ENCODE peak calls at places on chromosome 20, in ten cellular contexts. One of them, this sample, is unnamed. For H3K4me1, the result is how much of the 10 kb centered on the place peaks cover.

GRCh38 chr20:19785173-19785799 is 27.2 kb downstream of the RIN2 start:
- DNase-seq in mammary epithelial cell: peak
- DNase-seq in neural progenitor cell: no peak
- DNase-seq in CD8-positive, alpha-beta T cell: no peak
- DNase-seq in mesendoderm: no peak
- DNase-seq in A549: peak
- DNase-seq in body of pancreas: no peak
- DNase-seq in lung: no peak
- DNase-seq in ovary: no peak
- DNase-seq in CD4-positive, alpha-beta memory T cell: no peak
- DNase-seq in this sample: no peak

GRCh38 chr20:10648651-10649050 is 25.1 kb downstream of the JAG1 start:
- DNase-seq in CD8-positive, alpha-beta T cell: no peak
- DNase-seq in mesendoderm: peak
- DNase-seq in body of pancreas: no peak
- DNase-seq in CD4-positive, alpha-beta memory T cell: no peak
- DNase-seq in neural progenitor cell: no peak
- DNase-seq in mammary epithelial cell: no peak
- DNase-seq in ovary: no peak
- DNase-seq in A549: no peak
- DNase-seq in lung: no peak
- DNase-seq in this sample: no peak

GRCh38 chr20:47211036-47211435 is 145.5 kb downstream of the ZMYND8 start:
- DNase-seq in ovary: no peak
- DNase-seq in neural progenitor cell: no peak
- DNase-seq in mesendoderm: no peak
- DNase-seq in lung: no peak
- DNase-seq in body of pancreas: no peak
- DNase-seq in mammary epithelial cell: no peak
- DNase-seq in CD4-positive, alpha-beta memory T cell: no peak
- DNase-seq in CD8-positive, alpha-beta T cell: no peak
- DNase-seq in A549: no peak
- DNase-seq in this sample: no peak

GRCh38 chr20:14234666-14235295 is 102.6 kb downstream of the FLRT3 start:
- DNase-seq in mammary epithelial cell: peak
- DNase-seq in lung: no peak
- DNase-seq in CD4-positive, alpha-beta memory T cell: no peak
- DNase-seq in CD8-positive, alpha-beta T cell: no peak
- DNase-seq in A549: peak
- DNase-seq in neural progenitor cell: no peak
- DNase-seq in mesendoderm: no peak
- DNase-seq in ovary: no peak
- DNase-seq in body of pancreas: no peak
- DNase-seq in this sample: no peak

GRCh38 chr20:57991211-57991841 is 237.1 kb downstream of the ANKRD60 start:
- DNase-seq in A549: peak
- DNase-seq in mesendoderm: peak
- DNase-seq in body of pancreas: no peak
- DNase-seq in ovary: no peak
- DNase-seq in CD4-positive, alpha-beta memory T cell: no peak
- DNase-seq in neural progenitor cell: no peak
- DNase-seq in lung: no peak
- DNase-seq in mammary epithelial cell: peak
- DNase-seq in CD8-positive, alpha-beta T cell: no peak
- DNase-seq in this sample: no peak

GRCh38 chr20:43459022-43459942 is 1.6 kb downstream of the SRSF6 start:
- DNase-seq in CD4-positive, alpha-beta memory T cell: peak
- DNase-seq in mesendoderm: peak
- DNase-seq in mammary epithelial cell: peak
- DNase-seq in body of pancreas: no peak
- DNase-seq in ovary: peak
- DNase-seq in lung: no peak
- DNase-seq in A549: peak
- DNase-seq in neural progenitor cell: peak
- DNase-seq in CD8-positive, alpha-beta T cell: no peak
- DNase-seq in this sample: no peak

GRCh38 chr20:20820104-20820503 is 107.7 kb upstream of the RALGAPA2 start:
- DNase-seq in mammary epithelial cell: no peak
- DNase-seq in CD4-positive, alpha-beta memory T cell: no peak
- DNase-seq in CD8-positive, alpha-beta T cell: no peak
- DNase-seq in ovary: no peak
- DNase-seq in neural progenitor cell: peak
- DNase-seq in lung: no peak
- DNase-seq in A549: peak
- DNase-seq in body of pancreas: peak
- DNase-seq in mesendoderm: peak
- DNase-seq in this sample: peak

GRCh38 chr20:12217382-12217781 is 299.7 kb downstream of the BTBD3 start:
- DNase-seq in ovary: no peak
- DNase-seq in neural progenitor cell: no peak
- DNase-seq in body of pancreas: no peak
- DNase-seq in CD4-positive, alpha-beta memory T cell: no peak
- DNase-seq in CD8-positive, alpha-beta T cell: no peak
- DNase-seq in mammary epithelial cell: no peak
- DNase-seq in lung: no peak
- DNase-seq in A549: no peak
- DNase-seq in mesendoderm: no peak
- DNase-seq in this sample: no peak

GRCh38 chr20:20318318-20319161 is 49.4 kb upstream of the INSM1 start:
- DNase-seq in neural progenitor cell: no peak
- DNase-seq in A549: no peak
- DNase-seq in CD4-positive, alpha-beta memory T cell: no peak
- DNase-seq in mammary epithelial cell: no peak
- DNase-seq in body of pancreas: no peak
- DNase-seq in mesendoderm: no peak
- DNase-seq in ovary: no peak
- DNase-seq in lung: no peak
- DNase-seq in CD8-positive, alpha-beta T cell: no peak
- DNase-seq in this sample: no peak

GRCh38 chr20:21020656-21021004 is 85.5 kb downstream of the LINC00237 start:
- DNase-seq in mammary epithelial cell: no peak
- DNase-seq in mesendoderm: no peak
- DNase-seq in ovary: peak
- DNase-seq in body of pancreas: no peak
- DNase-seq in neural progenitor cell: no peak
- DNase-seq in lung: no peak
- DNase-seq in CD4-positive, alpha-beta memory T cell: no peak
- DNase-seq in A549: no peak
- DNase-seq in CD8-positive, alpha-beta T cell: no peak
- DNase-seq in this sample: no peak

GRCh38 chr20:57567471-57568079 is 6.7 kb downstream of the PCK1 start:
- DNase-seq in mammary epithelial cell: no peak
- DNase-seq in A549: no peak
- DNase-seq in CD8-positive, alpha-beta T cell: no peak
- DNase-seq in CD4-positive, alpha-beta memory T cell: no peak
- DNase-seq in mesendoderm: no peak
- DNase-seq in lung: no peak
- DNase-seq in body of pancreas: no peak
- DNase-seq in ovary: no peak
- DNase-seq in neural progenitor cell: no peak
- DNase-seq in this sample: no peak

GRCh38 chr20:62899633-62900051 is 26.7 kb downstream of the DIDO1 start:
- DNase-seq in mammary epithelial cell: no peak
- DNase-seq in body of pancreas: no peak
- DNase-seq in lung: no peak
- DNase-seq in A549: no peak
- DNase-seq in ovary: peak
- DNase-seq in CD4-positive, alpha-beta memory T cell: no peak
- DNase-seq in CD8-positive, alpha-beta T cell: no peak
- DNase-seq in neural progenitor cell: peak
- DNase-seq in mesendoderm: peak
- DNase-seq in this sample: no peak

GRCh38 chr20:49887251-49887827 is 28.0 kb downstream of the SPATA2 start:
- DNase-seq in ovary: no peak
- DNase-seq in lung: no peak
- DNase-seq in CD8-positive, alpha-beta T cell: no peak
- DNase-seq in A549: no peak
- DNase-seq in CD4-positive, alpha-beta memory T cell: no peak
- DNase-seq in mammary epithelial cell: no peak
- DNase-seq in mesendoderm: no peak
- DNase-seq in neural progenitor cell: no peak
- DNase-seq in body of pancreas: no peak
- DNase-seq in this sample: no peak

GRCh38 chr20:44976698-44977097 is 10.4 kb downstream of the STK4 start:
- DNase-seq in neural progenitor cell: no peak
- DNase-seq in ovary: no peak
- DNase-seq in A549: no peak
- DNase-seq in CD8-positive, alpha-beta T cell: no peak
- DNase-seq in CD4-positive, alpha-beta memory T cell: no peak
- DNase-seq in lung: no peak
- DNase-seq in mesendoderm: no peak
- DNase-seq in body of pancreas: no peak
- DNase-seq in mammary epithelial cell: no peak
- DNase-seq in this sample: no peak
- H3K4me1 ChIP-seq in neural progenitor cell: under half
- H3K4me1 ChIP-seq in ovary: under half
- H3K4me1 ChIP-seq in A549: under half
- H3K4me1 ChIP-seq in CD8-positive, alpha-beta T cell: half or more
- H3K4me1 ChIP-seq in CD4-positive, alpha-beta memory T cell: half or more
- H3K4me1 ChIP-seq in lung: under half
- H3K4me1 ChIP-seq in mesendoderm: under half
- H3K4me1 ChIP-seq in body of pancreas: under half
- H3K4me1 ChIP-seq in mammary epithelial cell: under half
- H3K4me1 ChIP-seq in this sample: under half

DNA sequence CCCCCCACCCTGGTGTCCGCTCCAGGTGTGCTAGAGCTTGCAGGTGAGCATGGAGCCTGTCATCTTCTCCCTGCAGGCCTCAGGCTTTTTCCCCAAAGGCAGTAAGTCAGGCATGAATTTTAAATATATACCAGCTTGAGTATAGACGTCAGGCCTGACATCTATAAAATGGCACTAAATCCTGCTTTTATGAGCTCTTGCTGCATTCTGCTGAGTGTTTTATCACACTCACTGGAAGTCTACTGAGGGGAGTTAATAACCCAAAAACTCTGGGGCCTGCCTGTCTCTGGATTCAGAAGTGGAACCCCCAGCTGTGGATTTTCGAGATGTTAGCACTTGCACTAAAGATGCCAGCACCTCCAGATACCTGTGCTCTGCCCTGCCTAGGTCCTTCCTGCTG is 133.4 kb upstream of the TOP1 start:
- DNase-seq in body of pancreas: no peak
- DNase-seq in CD8-positive, alpha-beta T cell: no peak
- DNase-seq in mammary epithelial cell: no peak
- DNase-seq in A549: no peak
- DNase-seq in CD4-positive, alpha-beta memory T cell: no peak
- DNase-seq in neural progenitor cell: no peak
- DNase-seq in lung: no peak
- DNase-seq in mesendoderm: no peak
- DNase-seq in ovary: no peak
- DNase-seq in this sample: no peak
- H3K4me1 ChIP-seq in body of pancreas: under half
- H3K4me1 ChIP-seq in CD8-positive, alpha-beta T cell: under half
- H3K4me1 ChIP-seq in mammary epithelial cell: under half
- H3K4me1 ChIP-seq in A549: under half
- H3K4me1 ChIP-seq in CD4-positive, alpha-beta memory T cell: under half
- H3K4me1 ChIP-seq in neural progenitor cell: under half
- H3K4me1 ChIP-seq in lung: under half
- H3K4me1 ChIP-seq in mesendoderm: under half
- H3K4me1 ChIP-seq in ovary: under half
- H3K4me1 ChIP-seq in this sample: under half

DNA sequence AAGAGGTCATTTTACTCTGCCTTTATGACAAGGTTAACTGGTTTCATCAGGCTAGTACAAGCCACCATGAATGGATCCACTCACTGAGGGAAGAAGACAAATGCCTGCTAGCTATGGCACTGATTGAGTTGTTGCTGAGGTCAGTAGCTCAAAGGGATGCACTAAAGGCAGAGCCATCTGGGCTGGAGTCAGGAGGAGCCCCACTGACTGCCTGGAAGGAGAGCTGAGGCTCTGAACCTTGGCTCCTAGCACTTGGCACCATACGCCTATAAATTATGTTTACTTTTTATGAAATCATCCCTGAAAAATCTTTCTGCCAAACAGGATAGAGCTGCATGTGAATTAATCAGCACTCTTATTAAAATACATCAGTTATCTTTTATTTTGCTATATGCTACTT is 104.6 kb downstream of the DTD1 start:
- DNase-seq in body of pancreas: no peak
- DNase-seq in ovary: no peak
- DNase-seq in CD8-positive, alpha-beta T cell: no peak
- DNase-seq in neural progenitor cell: no peak
- DNase-seq in lung: no peak
- DNase-seq in mammary epithelial cell: no peak
- DNase-seq in CD4-positive, alpha-beta memory T cell: no peak
- DNase-seq in mesendoderm: no peak
- DNase-seq in A549: peak
- DNase-seq in this sample: no peak
- H3K4me1 ChIP-seq in body of pancreas: under half
- H3K4me1 ChIP-seq in ovary: under half
- H3K4me1 ChIP-seq in CD8-positive, alpha-beta T cell: under half
- H3K4me1 ChIP-seq in neural progenitor cell: under half
- H3K4me1 ChIP-seq in lung: under half
- H3K4me1 ChIP-seq in mammary epithelial cell: under half
- H3K4me1 ChIP-seq in CD4-positive, alpha-beta memory T cell: under half
- H3K4me1 ChIP-seq in mesendoderm: under half
- H3K4me1 ChIP-seq in A549: under half
- H3K4me1 ChIP-seq in this sample: under half

GRCh38 chr20:15613530-15613929 is 959.7 kb downstream of the KIF16B start:
- DNase-seq in mesendoderm: peak
- DNase-seq in CD8-positive, alpha-beta T cell: no peak
- DNase-seq in A549: no peak
- DNase-seq in mammary epithelial cell: no peak
- DNase-seq in ovary: no peak
- DNase-seq in neural progenitor cell: no peak
- DNase-seq in body of pancreas: peak
- DNase-seq in CD4-positive, alpha-beta memory T cell: no peak
- DNase-seq in lung: no peak
- DNase-seq in this sample: no peak

GRCh38 chr20:15619341-15619740 is 953.9 kb downstream of the KIF16B start:
- DNase-seq in ovary: no peak
- DNase-seq in CD4-positive, alpha-beta memory T cell: no peak
- DNase-seq in mammary epithelial cell: no peak
- DNase-seq in CD8-positive, alpha-beta T cell: no peak
- DNase-seq in mesendoderm: no peak
- DNase-seq in body of pancreas: no peak
- DNase-seq in lung: no peak
- DNase-seq in neural progenitor cell: no peak
- DNase-seq in A549: no peak
- DNase-seq in this sample: no peak

GRCh38 chr20:15619816-15620215 is 953.4 kb downstream of the KIF16B start:
- DNase-seq in neural progenitor cell: no peak
- DNase-seq in CD8-positive, alpha-beta T cell: no peak
- DNase-seq in A549: no peak
- DNase-seq in mammary epithelial cell: no peak
- DNase-seq in mesendoderm: no peak
- DNase-seq in ovary: no peak
- DNase-seq in lung: no peak
- DNase-seq in body of pancreas: no peak
- DNase-seq in CD4-positive, alpha-beta memory T cell: no peak
- DNase-seq in this sample: no peak

GRCh38 chr20:15616626-15617025 is 956.6 kb downstream of the KIF16B start:
- DNase-seq in A549: no peak
- DNase-seq in lung: no peak
- DNase-seq in body of pancreas: no peak
- DNase-seq in CD4-positive, alpha-beta memory T cell: no peak
- DNase-seq in mesendoderm: no peak
- DNase-seq in CD8-positive, alpha-beta T cell: no peak
- DNase-seq in ovary: no peak
- DNase-seq in mammary epithelial cell: no peak
- DNase-seq in neural progenitor cell: no peak
- DNase-seq in this sample: no peak

GRCh38 chr20:15618912-15619311 is 954.3 kb downstream of the KIF16B start:
- DNase-seq in lung: no peak
- DNase-seq in ovary: no peak
- DNase-seq in mammary epithelial cell: peak
- DNase-seq in CD8-positive, alpha-beta T cell: no peak
- DNase-seq in mesendoderm: peak
- DNase-seq in body of pancreas: no peak
- DNase-seq in neural progenitor cell: no peak
- DNase-seq in A549: no peak
- DNase-seq in CD4-positive, alpha-beta memory T cell: no peak
- DNase-seq in this sample: no peak
- H3K4me1 ChIP-seq in lung: under half
- H3K4me1 ChIP-seq in ovary: under half
- H3K4me1 ChIP-seq in mammary epithelial cell: under half
- H3K4me1 ChIP-seq in CD8-positive, alpha-beta T cell: under half
- H3K4me1 ChIP-seq in mesendoderm: under half
- H3K4me1 ChIP-seq in body of pancreas: under half
- H3K4me1 ChIP-seq in neural progenitor cell: under half
- H3K4me1 ChIP-seq in A549: under half
- H3K4me1 ChIP-seq in CD4-positive, alpha-beta memory T cell: under half
- H3K4me1 ChIP-seq in this sample: under half

This sample was measured in H9.